ENCODE peak calls at places on chromosomes 2 and 18, in eight cellular contexts. K, J, Z, D, W, B, X and C are unnamed samples. For H3K4me1, the result is how much of the 10 kb centered on the place peaks cover.

GRCh38 chr18:9803698-9804516 is 81.9 kb upstream of the TXNDC2 start:
- DNase-seq in K (peak), J (peak), Z (no peak), D (no peak), W (no peak), B (no peak), X (peak), C (no peak)

GRCh38 chr2:224162122-224162521 is 123.0 kb upstream of the SERPINE2 start:
- DNase-seq in K (no peak), J (no peak), Z (no peak), D (no peak), W (no peak), B (peak), X (no peak), C (no peak)

GRCh38 chr2:227625420-227625819 is 8.1 kb downstream of the SCYGR4 start:
- DNase-seq in K (no peak), J (no peak), Z (no peak), D (no peak), W (no peak), B (no peak), X (no peak), C (no peak)

GRCh38 chr18:34783485-34783884 is 73.4 kb downstream of the DTNA start:
- DNase-seq in K (no peak), J (no peak), Z (no peak), D (no peak), W (no peak), B (peak), X (no peak), C (no peak)

GRCh38 chr2:160952462-160952861 is 207.8 kb upstream of the TANK start:
- DNase-seq in K (no peak), J (peak), Z (peak), D (no peak), W (peak), B (peak), X (no peak), C (peak)

GRCh38 chr2:240107386-240107785 is 28.7 kb downstream of the COPS9 start:
- DNase-seq in K (no peak), J (no peak), Z (no peak), D (no peak), W (no peak), B (no peak), X (no peak), C (no peak)

GRCh38 chr2:154709215-154709614 is 10.7 kb downstream of the KCNJ3 start:
- DNase-seq in K (no peak), J (no peak), Z (no peak), D (no peak), W (no peak), B (no peak), X (no peak), C (no peak)

GRCh38 chr18:37566479-37567060 is 972 bp upstream of the CELF4 start:
- DNase-seq in K (no peak), J (no peak), Z (no peak), D (no peak), W (no peak), B (no peak), X (peak), C (no peak)

GRCh38 chr2:45134014-45134413 is 124.8 kb upstream of the SIX2 start:
- DNase-seq in K (no peak), J (no peak), Z (no peak), D (no peak), W (no peak), B (no peak), X (no peak), C (no peak)

GRCh38 chr2:2922156-2922555 is 455.5 kb downstream of the EIPR1 start:
- DNase-seq in K (no peak), J (no peak), Z (no peak), D (no peak), W (no peak), B (no peak), X (no peak), C (no peak)

GRCh38 chr2:240136671-240137292 is 677 bp upstream of the COPS9 start:
- DNase-seq in K (no peak), J (no peak), Z (no peak), D (no peak), W (no peak), B (no peak), X (no peak), C (peak)

GRCh38 chr2:177554365-177554764 is 161.8 kb downstream of the AGPS start:
- DNase-seq in K (no peak), J (no peak), Z (no peak), D (no peak), W (no peak), B (no peak), X (no peak), C (no peak)

GRCh38 chr2:172307800-172308199 is 119.6 kb upstream of the ITGA6 start:
- DNase-seq in K (no peak), J (no peak), Z (no peak), D (peak), W (peak), B (no peak), X (peak), C (peak)

DNA sequence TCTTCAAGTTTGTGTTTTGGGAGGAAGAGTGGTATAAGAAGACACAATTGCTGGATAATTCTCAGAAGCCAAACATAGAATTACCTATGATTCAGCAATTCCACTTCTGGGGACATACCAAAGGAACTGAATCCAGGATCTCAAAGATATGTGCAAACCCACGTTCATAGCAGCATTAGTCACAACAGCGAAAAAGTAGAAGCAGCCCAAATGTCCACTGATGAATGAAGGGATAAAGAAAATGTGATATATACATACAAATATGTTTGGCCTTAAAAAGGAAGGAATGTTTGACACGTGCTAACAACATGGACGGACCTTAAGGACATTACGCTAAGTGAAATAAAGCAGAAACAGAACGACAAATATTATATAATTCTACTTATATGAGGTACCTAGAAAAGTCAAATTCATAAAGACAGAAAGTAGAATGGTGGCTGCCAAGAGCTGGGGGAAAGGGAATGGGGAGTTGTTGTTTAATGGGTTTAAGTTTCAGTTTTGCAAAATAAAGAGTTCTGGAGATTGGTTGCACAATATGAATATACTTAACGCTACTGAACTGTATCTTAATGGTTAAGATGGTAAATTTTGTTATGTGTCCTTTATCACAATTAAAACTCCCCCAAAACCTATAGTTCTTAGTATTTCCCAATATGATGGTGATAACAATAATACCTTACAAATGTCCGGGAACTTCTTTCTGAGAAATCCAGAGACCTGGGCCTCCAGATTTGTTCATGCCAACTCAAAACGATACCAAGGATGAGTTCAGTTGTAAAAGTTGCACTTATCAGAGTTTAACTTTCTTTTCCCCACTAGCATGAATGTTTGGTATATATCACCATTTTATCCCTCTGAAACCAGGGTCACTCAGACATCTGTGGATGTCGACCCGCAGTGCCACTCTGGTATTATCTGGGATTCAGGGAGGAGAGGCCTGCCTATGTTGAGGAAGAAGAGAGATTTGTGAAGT is 33.7 kb upstream of the WIPF1 start:
- DNase-seq in K (no peak), J (no peak), Z (no peak), D (no peak), W (no peak), B (peak), X (no peak), C (no peak)
- H3K4me1 ChIP-seq in K (under half), J (under half), Z (under half), D (half or more), W (under half), B (under half), X (under half), C (under half)

GRCh38 chr18:58998421-58999203 is 133.9 kb downstream of the ZNF532 start:
- DNase-seq in K (peak), J (peak), Z (no peak), D (no peak), W (peak), B (peak), X (no peak), C (peak)

GRCh38 chr18:58995663-58996062 is 131.0 kb downstream of the ZNF532 start:
- DNase-seq in K (no peak), J (no peak), Z (no peak), D (no peak), W (no peak), B (no peak), X (no peak), C (no peak)

GRCh38 chr18:58993260-58993659 is 128.6 kb downstream of the ZNF532 start:
- DNase-seq in K (no peak), J (no peak), Z (no peak), D (no peak), W (no peak), B (peak), X (no peak), C (no peak)

GRCh38 chr18:58997811-58998337 is 133.2 kb downstream of the ZNF532 start:
- DNase-seq in K (no peak), J (peak), Z (no peak), D (no peak), W (peak), B (peak), X (no peak), C (no peak)

DNA sequence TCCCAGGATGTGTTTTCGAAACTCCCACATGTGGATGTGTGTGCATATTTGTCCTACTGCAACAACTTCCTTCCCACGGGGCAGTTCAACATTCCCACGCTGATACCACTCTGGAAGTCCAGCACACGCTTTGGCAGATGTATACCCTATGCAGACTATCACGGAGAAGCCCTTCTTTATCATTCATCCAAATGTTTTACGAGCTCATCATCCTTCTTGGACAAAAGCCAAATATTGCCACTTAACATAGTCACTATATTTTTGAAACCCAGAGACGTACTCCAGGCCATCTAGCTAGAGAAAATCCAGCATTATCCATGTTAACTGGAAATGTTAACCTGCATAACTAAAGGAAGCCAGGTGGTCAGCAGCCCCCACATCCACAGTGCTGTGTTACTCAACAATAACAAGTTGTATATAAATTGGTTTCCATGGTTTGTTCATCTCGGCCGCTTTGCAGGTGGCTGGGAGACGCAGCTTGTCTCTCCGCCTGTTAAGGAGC is 131.5 kb downstream of the ZNF532 start:
- DNase-seq in K (no peak), J (no peak), Z (no peak), D (no peak), W (no peak), B (peak), X (no peak), C (no peak)
- H3K4me1 ChIP-seq in K (under half), J (half or more), Z (under half), D (under half), W (under half), B (under half), X (under half), C (under half)

GRCh38 chr2:219111375-219112069 is 49.1 kb downstream of the NHEJ1 start:
- DNase-seq in K (no peak), J (no peak), Z (no peak), D (peak), W (no peak), B (no peak), X (no peak), C (no peak)
- H3K4me1 ChIP-seq in K (under half), J (under half), Z (under half), D (half or more), W (under half), B (under half), X (under half), C (under half)

GRCh38 chr18:57793630-57793986 is 9.5 kb downstream of the ATP8B1 start:
- DNase-seq in K (peak), J (no peak), Z (no peak), D (no peak), W (no peak), B (no peak), X (no peak), C (no peak)
- H3K4me1 ChIP-seq in K (under half), J (under half), Z (under half), D (half or more), W (under half), B (under half), X (under half), C (under half)

GRCh38 chr18:48957136-48957535 is 6.4 kb upstream of the SMAD7 start:
- DNase-seq in K (no peak), J (no peak), Z (no peak), D (no peak), W (no peak), B (no peak), X (no peak), C (no peak)

GRCh38 chr18:48953096-48953706 is 2.4 kb upstream of the SMAD7 start:
- DNase-seq in K (no peak), J (no peak), Z (no peak), D (no peak), W (no peak), B (no peak), X (no peak), C (no peak)

GRCh38 chr18:48956378-48956777 is 5.6 kb upstream of the SMAD7 start:
- DNase-seq in K (no peak), J (no peak), Z (no peak), D (no peak), W (no peak), B (peak), X (no peak), C (no peak)

GRCh38 chr18:48955528-48956261 is 4.9 kb upstream of the SMAD7 start:
- DNase-seq in K (no peak), J (peak), Z (peak), D (peak), W (peak), B (peak), X (no peak), C (peak)

DNA sequence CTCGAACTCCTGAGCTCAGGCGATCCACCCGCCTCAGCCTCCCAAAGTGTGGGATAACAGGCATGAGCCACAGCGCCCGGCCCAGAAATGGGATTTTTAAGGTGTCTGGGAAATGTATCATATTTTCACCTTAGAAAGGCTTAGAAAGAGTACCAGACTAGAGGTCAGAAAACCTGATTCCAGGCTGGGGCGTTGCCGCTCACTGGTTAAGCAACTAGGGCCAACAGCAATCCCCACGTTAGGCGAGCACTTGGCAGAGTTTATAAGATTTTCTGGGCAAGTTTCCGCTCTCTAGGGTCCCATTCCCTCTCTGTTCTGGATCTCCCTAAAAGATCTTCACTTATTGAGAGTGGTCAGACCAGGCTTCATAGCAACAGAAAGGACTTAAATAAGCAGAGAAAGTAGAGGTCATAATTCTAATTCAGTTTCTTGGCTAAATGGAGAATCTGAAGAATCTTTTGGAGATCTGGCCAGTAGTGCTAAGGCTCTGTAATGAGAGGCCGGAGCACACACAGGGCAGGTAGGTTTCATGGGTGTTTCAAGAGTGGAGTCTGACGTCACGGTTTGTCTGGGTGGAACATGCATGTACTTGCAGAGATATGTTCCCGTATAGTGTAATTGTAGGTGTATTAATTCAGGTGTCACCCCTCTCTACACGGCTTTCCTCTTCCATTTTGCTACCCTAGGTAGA is 4.2 kb upstream of the SMAD7 start:
- DNase-seq in K (no peak), J (peak), Z (peak), D (no peak), W (no peak), B (no peak), X (no peak), C (peak)
- H3K4me1 ChIP-seq in K (under half), J (under half), Z (under half), D (under half), W (under half), B (under half), X (under half), C (under half)

GRCh38 chr2:42959148-42959992 is 167.0 kb upstream of the HAAO start:
- DNase-seq in K (peak), J (peak), Z (no peak), D (no peak), W (peak), B (peak), X (no peak), C (peak)

GRCh38 chr2:42961385-42961800 is 169.0 kb upstream of the HAAO start:
- DNase-seq in K (peak), J (peak), Z (no peak), D (no peak), W (peak), B (no peak), X (no peak), C (peak)

GRCh38 chr2:42959993-42960834 is 167.8 kb upstream of the HAAO start:
- DNase-seq in K (no peak), J (no peak), Z (no peak), D (no peak), W (no peak), B (no peak), X (no peak), C (no peak)

GRCh38 chr2:42961948-42962347 is 169.6 kb upstream of the HAAO start:
- DNase-seq in K (no peak), J (no peak), Z (no peak), D (no peak), W (no peak), B (no peak), X (no peak), C (peak)

GRCh38 chr2:42960835-42961165 is 168.4 kb upstream of the HAAO start:
- DNase-seq in K (no peak), J (peak), Z (no peak), D (no peak), W (peak), B (no peak), X (no peak), C (no peak)
- H3K4me1 ChIP-seq in K (under half), J (half or more), Z (half or more), D (half or more), W (under half), B (under half), X (under half), C (under half)

DNA sequence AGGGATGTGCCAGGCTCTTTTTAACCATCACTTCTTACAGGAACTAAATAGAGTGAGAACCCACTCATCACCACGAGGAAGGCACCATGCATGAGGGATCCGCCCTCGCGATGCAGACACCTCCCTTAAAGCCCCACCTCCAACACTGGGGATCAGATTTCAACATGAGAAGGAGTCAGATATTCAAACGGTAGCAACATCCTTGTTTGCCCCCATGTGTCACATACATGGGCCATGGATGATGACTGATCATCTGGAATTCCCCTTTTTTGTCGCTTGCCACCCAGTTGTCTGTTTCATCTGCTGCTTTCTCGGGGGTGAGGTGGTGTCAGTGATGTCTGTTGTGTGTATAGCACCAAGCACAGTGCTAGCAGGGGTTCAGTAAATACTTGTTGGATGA is 57.9 kb downstream of the NCK2 start:
- DNase-seq in K (no peak), J (no peak), Z (no peak), D (no peak), W (no peak), B (no peak), X (no peak), C (no peak)
- H3K4me1 ChIP-seq in K (under half), J (half or more), Z (under half), D (half or more), W (under half), B (under half), X (under half), C (under half)

GRCh38 chr2:230777681-230778080 is 65.0 kb downstream of the CAB39 start:
- DNase-seq in K (no peak), J (no peak), Z (no peak), D (no peak), W (no peak), B (peak), X (no peak), C (no peak)
- H3K4me1 ChIP-seq in K (under half), J (half or more), Z (under half), D (half or more), W (under half), B (under half), X (under half), C (under half)